ENCODE peak calls at places on chromosomes 1 and 21, in five cellular contexts. E is amygdala; H is occipital lobe; C is NCI-H1048; Y is central memory CD4-positive, alpha-beta T cell. I is an unnamed sample.
A peak's percentile ranks its signal among the peaks of the same experiment; 100 is the strongest.

GRCh38 chr1:8171751-8172464 is 145.8 kb upstream of the ERRFI1 start:
- DNase-seq in C (no peak), E (no peak), H (no peak), Y (no peak), I (no peak)

GRCh38 chr21:43191971-43192370 is 23.2 kb downstream of the CRYAA start:
- DNase-seq in C (no peak), Y (no peak), H (no peak), E (no peak), I (no peak)

GRCh38 chr1:210384625-210385024 is 55.9 kb downstream of the HHAT start:
- DNase-seq in C (no peak), Y (no peak), E (no peak), H (no peak), I (no peak)

GRCh38 chr21:30153697-30154340 is 12.8 kb downstream of the CLDN17 start:
- DNase-seq in E (no peak), H (no peak), Y (no peak), C (no peak), I (no peak)

GRCh38 chr1:206066479-206067171 is 13.7 kb downstream of the RHEX start:
- DNase-seq in E (no peak), H (no peak), Y (no peak), C (no peak), I (no peak)

GRCh38 chr21:17848228-17848627 is 29.1 kb upstream of the C21orf91 start:
- DNase-seq in C (no peak), E (no peak), H (no peak), Y (no peak), I (no peak)

GRCh38 chr1:164644774-164645634 is 86.0 kb downstream of the PBX1 start:
- DNase-seq in C (no peak), H (no peak), E (no peak), Y (no peak), I (no peak)

GRCh38 chr1:226002667-226003501 is 3.7 kb upstream of the SDE2 start:
- DNase-seq in C (peak; percentile 26), H (no peak), E (no peak), Y (no peak), I (no peak)

GRCh38 chr1:43531453-43531905 is 796 bp downstream of the PTPRF start:
- DNase-seq in H (no peak), Y (no peak), E (no peak), C (no peak), I (no peak)

GRCh38 chr1:43904660-43905551 is 28.7 kb upstream of the ARTN start:
- DNase-seq in E (no peak), Y (no peak), C (no peak), H (no peak), I (no peak)